ENCODE peak calls at places on chromosomes 16 and 17, in four cellular contexts. N, I, T and X are unnamed samples.

GRCh38 chr16:3017806-3018506 is at the start of gene CLDN6:
- DNase-seq in N (no peak), I (peak; percentile 94), T (no peak), X (no peak)

GRCh38 chr17:59277031-59277430 is 54.4 kb upstream of the YPEL2 start:
- DNase-seq in N (no peak), I (no peak), T (no peak), X (no peak)

GRCh38 chr16:87410530-87410929 is 18.4 kb downstream of the MAP1LC3B start:
- DNase-seq in N (no peak), I (no peak), T (no peak), X (no peak)

GRCh38 chr17:5888811-5889210 is 181.4 kb upstream of the WSCD1 start:
- DNase-seq in N (no peak), I (no peak), T (no peak), X (no peak)

GRCh38 chr17:49597928-49598655 is 22.4 kb downstream of the NXPH3 start:
- DNase-seq in N (no peak), I (no peak), T (no peak), X (no peak)

GRCh38 chr17:704111-704864 is 10.4 kb downstream of the VPS53 start:
- DNase-seq in N (no peak), I (peak; percentile 81), T (no peak), X (no peak)

GRCh38 chr16:1572664-1573063 is 39.2 kb downstream of the TMEM204 start:
- DNase-seq in N (no peak), I (no peak), T (no peak), X (no peak)

GRCh38 chr16:29821663-29822115 is 1.4 kb downstream of the MVP start:
- DNase-seq in N (no peak), I (no peak), T (no peak), X (peak; percentile 55)

GRCh38 chr17:4768281-4768680 is 3.4 kb upstream of the TM4SF5 start:
- DNase-seq in N (no peak), I (no peak), T (no peak), X (no peak)

GRCh38 chr16:81945665-81946064 is 65.6 kb downstream of the SDR42E1 start:
- DNase-seq in N (no peak), I (no peak), T (no peak), X (no peak)

GRCh38 chr16:12081048-12081404 is 104.5 kb downstream of the SNX29 start:
- DNase-seq in N (no peak), I (no peak), T (no peak), X (no peak)

GRCh38 chr16:81502396-81503060 is 57.9 kb downstream of the CMIP start:
- DNase-seq in N (no peak), I (no peak), T (no peak), X (no peak)

GRCh38 chr16:88497561-88498420 is 44.7 kb downstream of the ZFPM1 start:
- DNase-seq in N (no peak), I (peak; percentile 71), T (no peak), X (no peak)

GRCh38 chr17:9825751-9826150 is at the start of gene GLP2R:
- DNase-seq in N (no peak), I (no peak), T (no peak), X (no peak)

GRCh38 chr17:47745037-47745380 is 12.0 kb downstream of the TBX21 start:
- DNase-seq in N (no peak), I (no peak), T (no peak), X (no peak)

GRCh38 chr16:67917852-67918236 is 13.8 kb downstream of the CTRL start:
- DNase-seq in N (peak; percentile 93), I (no peak), T (no peak), X (peak; percentile 33)

GRCh38 chr17:42182927-42183734 is 2.1 kb downstream of the HCRT start:
- DNase-seq in N (no peak), I (no peak), T (no peak), X (peak; percentile 60)

GRCh38 chr17:7835818-7836595 is 2.0 kb downstream of the KDM6B start:
- DNase-seq in N (no peak), I (no peak), T (no peak), X (peak; percentile 39)

GRCh38 chr17:74825952-74826713 is 33.6 kb downstream of the GRIN2C start:
- DNase-seq in N (no peak), I (peak; percentile 32), T (no peak), X (no peak)

GRCh38 chr16:52068447-52069074 is 478.4 kb downstream of the TOX3 start:
- DNase-seq in N (no peak), I (peak; percentile 51), T (no peak), X (no peak)

GRCh38 chr16:22297871-22298733 is 893 bp downstream of the POLR3E start:
- DNase-seq in N (peak; percentile 78), I (peak; percentile 83), T (peak; percentile 22), X (peak; percentile 68)

GRCh38 chr16:81808933-81809480 is 29.9 kb downstream of the PLCG2 start:
- DNase-seq in N (no peak), I (no peak), T (peak; percentile 56), X (no peak)

GRCh38 chr16:15583526-15583925 is 59.4 kb downstream of the MARF1 start:
- DNase-seq in N (no peak), I (no peak), T (no peak), X (no peak)

GRCh38 chr17:29196784-29197515 is 16.8 kb upstream of the MYO18A start:
- DNase-seq in N (no peak), I (no peak), T (no peak), X (no peak)